ENCODE peak calls at places on chromosomes 4 and X, in seven cellular contexts. Y is NCI-H2029; K is stomach; X is COR-L47; M is HT1080; U is Peyer's patch; E is stimulated activated CD4-positive, alpha-beta T cell treated with anti-CD3 and anti-CD28 coated beads, Interleukin-4, amount 100 ng/mL, for 24 hours. W is an unnamed sample.
A peak's percentile ranks its signal among the peaks of the same experiment; 100 is the strongest.

GRCh38 chrX:132858018-132858417 is 100.4 kb downstream of the HS6ST2 start:
- DNase-seq in Y (peak; percentile 5), E (no peak), U (no peak), X (no peak), M (peak; percentile 60), K (no peak), W (no peak)

GRCh38 chrX:149825424-149825823 is 43.7 kb downstream of the MAGEA9 start:
- DNase-seq in M (no peak), K (no peak), U (no peak), X (peak; percentile 9), Y (peak; percentile 10), E (peak; percentile 52), W (no peak)

GRCh38 chr4:143653031-143653430 is 47.4 kb downstream of the FREM3 start:
- DNase-seq in E (no peak), Y (no peak), U (no peak), K (no peak), M (no peak), X (no peak), W (no peak)

GRCh38 chrX:103791233-103791632 is 14.6 kb downstream of the PLP1 start:
- DNase-seq in K (no peak), E (no peak), X (peak; percentile 15), Y (no peak), U (no peak), M (no peak), W (no peak)

GRCh38 chr4:112182604-112183003 is 37.4 kb downstream of the FAM241A start:
- DNase-seq in K (no peak), U (no peak), E (no peak), Y (no peak), M (no peak), X (no peak), W (no peak)

GRCh38 chr4:10048931-10049655 is 27.8 kb upstream of the SLC2A9 start:
- DNase-seq in K (no peak), M (no peak), X (no peak), U (no peak), E (no peak), Y (no peak), W (no peak)

GRCh38 chr4:61555789-61556188 is 355.7 kb downstream of the ADGRL3 start:
- DNase-seq in U (no peak), M (peak; percentile 81), E (no peak), Y (no peak), X (no peak), K (peak; percentile 40), W (no peak)

GRCh38 chrX:6015423-6015822 is 213.2 kb downstream of the NLGN4X start:
- DNase-seq in X (no peak), E (no peak), M (no peak), K (no peak), Y (no peak), U (no peak), W (no peak)

GRCh38 chr4:88107406-88108107 is 50.9 kb downstream of the ABCG2 start:
- DNase-seq in M (peak; percentile 19), U (peak; percentile 61), Y (no peak), E (no peak), K (no peak), X (no peak), W (no peak)

GRCh38 chr4:61373901-61374611 is 173.9 kb downstream of the ADGRL3 start:
- DNase-seq in X (no peak), M (peak; percentile 60), E (no peak), U (no peak), K (no peak), Y (no peak), W (no peak)

W was measured in body of pancreas.